ENCODE peak calls at places on chromosome 12, in seven cellular contexts. One of them, this sample, is unnamed.
A peak's percentile ranks its signal among the peaks of the same experiment; 100 is the strongest.

GRCh38 chr12:15856097-15856982 is 25.8 kb upstream of the STRAP start:
- DNase-seq in left ventricle myocardium inferior: no peak
- DNase-seq in fibroblast of mammary gland: peak; percentile 80
- DNase-seq in heart right ventricle: peak; percentile 62
- DNase-seq in body of pancreas: peak; percentile 58
- DNase-seq in uterus: no peak
- DNase-seq in astrocyte of the spinal cord: peak; percentile 79
- DNase-seq in this sample: no peak

GRCh38 chr12:53190108-53190729 is 9.5 kb upstream of the CSAD start:
- DNase-seq in heart right ventricle: peak; percentile 37
- DNase-seq in fibroblast of mammary gland: peak; percentile 70
- DNase-seq in body of pancreas: peak; percentile 58
- DNase-seq in astrocyte of the spinal cord: peak; percentile 67
- DNase-seq in left ventricle myocardium inferior: peak; percentile 62
- DNase-seq in uterus: peak; percentile 69
- DNase-seq in this sample: peak; percentile 36

GRCh38 chr12:88553941-88554658 is 26.2 kb downstream of the KITLG start:
- DNase-seq in body of pancreas: peak; percentile 15
- DNase-seq in uterus: no peak
- DNase-seq in left ventricle myocardium inferior: no peak
- DNase-seq in heart right ventricle: no peak
- DNase-seq in fibroblast of mammary gland: peak; percentile 92
- DNase-seq in astrocyte of the spinal cord: peak; percentile 82
- DNase-seq in this sample: peak; percentile 87

GRCh38 chr12:32761716-32762115 is 6.0 kb upstream of the YARS2 start:
- DNase-seq in heart right ventricle: no peak
- DNase-seq in body of pancreas: no peak
- DNase-seq in fibroblast of mammary gland: no peak
- DNase-seq in astrocyte of the spinal cord: no peak
- DNase-seq in left ventricle myocardium inferior: no peak
- DNase-seq in uterus: no peak
- DNase-seq in this sample: no peak

GRCh38 chr12:130873825-130874224 is 2.0 kb downstream of the RAN start:
- DNase-seq in fibroblast of mammary gland: peak; percentile 7
- DNase-seq in heart right ventricle: no peak
- DNase-seq in body of pancreas: no peak
- DNase-seq in left ventricle myocardium inferior: no peak
- DNase-seq in astrocyte of the spinal cord: no peak
- DNase-seq in uterus: no peak
- DNase-seq in this sample: no peak

GRCh38 chr12:89073659-89074058 is 278.6 kb downstream of the DUSP6 start:
- DNase-seq in fibroblast of mammary gland: no peak
- DNase-seq in left ventricle myocardium inferior: no peak
- DNase-seq in heart right ventricle: no peak
- DNase-seq in astrocyte of the spinal cord: no peak
- DNase-seq in uterus: no peak
- DNase-seq in body of pancreas: no peak
- DNase-seq in this sample: no peak

GRCh38 chr12:14896477-14897184 is 11.0 kb upstream of the MGP start:
- DNase-seq in left ventricle myocardium inferior: no peak
- DNase-seq in astrocyte of the spinal cord: peak; percentile 32
- DNase-seq in heart right ventricle: no peak
- DNase-seq in uterus: no peak
- DNase-seq in fibroblast of mammary gland: peak; percentile 80
- DNase-seq in body of pancreas: no peak
- DNase-seq in this sample: peak; percentile 60

GRCh38 chr12:78700565-78700964 is 164.0 kb upstream of the SYT1 start:
- DNase-seq in fibroblast of mammary gland: no peak
- DNase-seq in astrocyte of the spinal cord: no peak
- DNase-seq in left ventricle myocardium inferior: no peak
- DNase-seq in body of pancreas: no peak
- DNase-seq in uterus: no peak
- DNase-seq in heart right ventricle: no peak
- DNase-seq in this sample: no peak

GRCh38 chr12:1518763-1519516 is 75.4 kb downstream of the FBXL14 start:
- DNase-seq in uterus: no peak
- DNase-seq in body of pancreas: no peak
- DNase-seq in astrocyte of the spinal cord: peak; percentile 91
- DNase-seq in heart right ventricle: no peak
- DNase-seq in fibroblast of mammary gland: peak; percentile 92
- DNase-seq in left ventricle myocardium inferior: no peak
- DNase-seq in this sample: peak; percentile 89

GRCh38 chr12:106246891-106247730 is 709 bp downstream of the CKAP4 start:
- DNase-seq in uterus: peak; percentile 62
- DNase-seq in fibroblast of mammary gland: peak; percentile 56
- DNase-seq in left ventricle myocardium inferior: peak; percentile 74
- DNase-seq in body of pancreas: peak; percentile 74
- DNase-seq in heart right ventricle: peak; percentile 65
- DNase-seq in astrocyte of the spinal cord: peak; percentile 72
- DNase-seq in this sample: no peak

GRCh38 chr12:89775336-89776005 is 66.8 kb upstream of the ATP2B1 start:
- DNase-seq in astrocyte of the spinal cord: no peak
- DNase-seq in body of pancreas: no peak
- DNase-seq in uterus: no peak
- DNase-seq in fibroblast of mammary gland: no peak
- DNase-seq in left ventricle myocardium inferior: no peak
- DNase-seq in heart right ventricle: no peak
- DNase-seq in this sample: peak; percentile 31

GRCh38 chr12:15522574-15523187 is 200.4 kb downstream of the PTPRO start:
- DNase-seq in body of pancreas: no peak
- DNase-seq in astrocyte of the spinal cord: peak; percentile 56
- DNase-seq in fibroblast of mammary gland: peak; percentile 75
- DNase-seq in uterus: no peak
- DNase-seq in left ventricle myocardium inferior: no peak
- DNase-seq in heart right ventricle: no peak
- DNase-seq in this sample: no peak

GRCh38 chr12:42097971-42098370 is 46.7 kb downstream of the GXYLT1 start:
- DNase-seq in fibroblast of mammary gland: no peak
- DNase-seq in body of pancreas: no peak
- DNase-seq in heart right ventricle: no peak
- DNase-seq in left ventricle myocardium inferior: no peak
- DNase-seq in uterus: no peak
- DNase-seq in astrocyte of the spinal cord: no peak
- DNase-seq in this sample: no peak
- H3K4me3 ChIP-seq in fibroblast of mammary gland: no peak overlapping the region
- H3K4me3 ChIP-seq in body of pancreas: no peak overlapping the region
- H3K4me3 ChIP-seq in heart right ventricle: peak overlapping the region; percentile 24
- H3K4me3 ChIP-seq in left ventricle myocardium inferior: peak overlapping the region; percentile 48
- H3K4me3 ChIP-seq in uterus: no peak overlapping the region
- H3K4me3 ChIP-seq in astrocyte of the spinal cord: no peak overlapping the region
- H3K4me3 ChIP-seq in this sample: no peak overlapping the region

GRCh38 chr12:49230176-49230575 is 34.7 kb upstream of the TUBA1C start:
- DNase-seq in heart right ventricle: no peak
- DNase-seq in uterus: no peak
- DNase-seq in left ventricle myocardium inferior: no peak
- DNase-seq in fibroblast of mammary gland: no peak
- DNase-seq in body of pancreas: no peak
- DNase-seq in astrocyte of the spinal cord: no peak
- DNase-seq in this sample: no peak

GRCh38 chr12:49228653-49229052 is 36.2 kb upstream of the TUBA1C start:
- DNase-seq in heart right ventricle: no peak
- DNase-seq in uterus: no peak
- DNase-seq in left ventricle myocardium inferior: no peak
- DNase-seq in body of pancreas: no peak
- DNase-seq in astrocyte of the spinal cord: no peak
- DNase-seq in fibroblast of mammary gland: no peak
- DNase-seq in this sample: no peak

GRCh38 chr12:49231881-49232650 is 32.8 kb upstream of the TUBA1C start:
- DNase-seq in body of pancreas: no peak
- DNase-seq in left ventricle myocardium inferior: no peak
- DNase-seq in fibroblast of mammary gland: peak; percentile 9
- DNase-seq in heart right ventricle: no peak
- DNase-seq in uterus: peak; percentile 31
- DNase-seq in astrocyte of the spinal cord: peak; percentile 20
- DNase-seq in this sample: no peak

GRCh38 chr12:49232940-49233841 is 31.7 kb upstream of the TUBA1C start:
- DNase-seq in astrocyte of the spinal cord: peak; percentile 61
- DNase-seq in left ventricle myocardium inferior: peak; percentile 75
- DNase-seq in uterus: peak; percentile 61
- DNase-seq in fibroblast of mammary gland: peak; percentile 31
- DNase-seq in body of pancreas: peak; percentile 43
- DNase-seq in heart right ventricle: peak; percentile 77
- DNase-seq in this sample: no peak

GRCh38 chr12:49230810-49231209 is 34.1 kb upstream of the TUBA1C start:
- DNase-seq in uterus: no peak
- DNase-seq in fibroblast of mammary gland: no peak
- DNase-seq in left ventricle myocardium inferior: no peak
- DNase-seq in heart right ventricle: no peak
- DNase-seq in astrocyte of the spinal cord: no peak
- DNase-seq in body of pancreas: no peak
- DNase-seq in this sample: no peak
- H3K4me3 ChIP-seq in uterus: no peak overlapping the region
- H3K4me3 ChIP-seq in fibroblast of mammary gland: no peak overlapping the region
- H3K4me3 ChIP-seq in left ventricle myocardium inferior: no peak overlapping the region
- H3K4me3 ChIP-seq in heart right ventricle: no peak overlapping the region
- H3K4me3 ChIP-seq in astrocyte of the spinal cord: no peak overlapping the region
- H3K4me3 ChIP-seq in body of pancreas: no peak overlapping the region
- H3K4me3 ChIP-seq in this sample: no peak overlapping the region

GRCh38 chr12:71767183-71767582 is 12.5 kb downstream of the RAB21 start:
- DNase-seq in astrocyte of the spinal cord: no peak
- DNase-seq in uterus: no peak
- DNase-seq in fibroblast of mammary gland: no peak
- DNase-seq in body of pancreas: no peak
- DNase-seq in left ventricle myocardium inferior: no peak
- DNase-seq in heart right ventricle: no peak
- DNase-seq in this sample: no peak
- H3K4me3 ChIP-seq in astrocyte of the spinal cord: no peak overlapping the region
- H3K4me3 ChIP-seq in uterus: no peak overlapping the region
- H3K4me3 ChIP-seq in fibroblast of mammary gland: no peak overlapping the region
- H3K4me3 ChIP-seq in body of pancreas: no peak overlapping the region
- H3K4me3 ChIP-seq in left ventricle myocardium inferior: no peak overlapping the region
- H3K4me3 ChIP-seq in heart right ventricle: no peak overlapping the region
- H3K4me3 ChIP-seq in this sample: no peak overlapping the region

GRCh38 chr12:75704664-75705063 is 193.3 kb upstream of the KRR1 start:
- DNase-seq in fibroblast of mammary gland: peak; percentile 49
- DNase-seq in astrocyte of the spinal cord: peak; percentile 65
- DNase-seq in left ventricle myocardium inferior: no peak
- DNase-seq in uterus: no peak
- DNase-seq in heart right ventricle: no peak
- DNase-seq in body of pancreas: no peak
- DNase-seq in this sample: no peak

GRCh38 chr12:75702477-75703093 is 191.2 kb upstream of the KRR1 start:
- DNase-seq in uterus: no peak
- DNase-seq in astrocyte of the spinal cord: no peak
- DNase-seq in body of pancreas: no peak
- DNase-seq in left ventricle myocardium inferior: no peak
- DNase-seq in fibroblast of mammary gland: no peak
- DNase-seq in heart right ventricle: no peak
- DNase-seq in this sample: no peak

GRCh38 chr12:75701859-75702258 is 190.4 kb upstream of the KRR1 start:
- DNase-seq in left ventricle myocardium inferior: no peak
- DNase-seq in astrocyte of the spinal cord: no peak
- DNase-seq in fibroblast of mammary gland: no peak
- DNase-seq in uterus: no peak
- DNase-seq in heart right ventricle: no peak
- DNase-seq in body of pancreas: no peak
- DNase-seq in this sample: no peak

GRCh38 chr12:75704208-75704607 is 192.8 kb upstream of the KRR1 start:
- DNase-seq in heart right ventricle: no peak
- DNase-seq in left ventricle myocardium inferior: no peak
- DNase-seq in astrocyte of the spinal cord: no peak
- DNase-seq in uterus: no peak
- DNase-seq in body of pancreas: no peak
- DNase-seq in fibroblast of mammary gland: no peak
- DNase-seq in this sample: no peak

DNA sequence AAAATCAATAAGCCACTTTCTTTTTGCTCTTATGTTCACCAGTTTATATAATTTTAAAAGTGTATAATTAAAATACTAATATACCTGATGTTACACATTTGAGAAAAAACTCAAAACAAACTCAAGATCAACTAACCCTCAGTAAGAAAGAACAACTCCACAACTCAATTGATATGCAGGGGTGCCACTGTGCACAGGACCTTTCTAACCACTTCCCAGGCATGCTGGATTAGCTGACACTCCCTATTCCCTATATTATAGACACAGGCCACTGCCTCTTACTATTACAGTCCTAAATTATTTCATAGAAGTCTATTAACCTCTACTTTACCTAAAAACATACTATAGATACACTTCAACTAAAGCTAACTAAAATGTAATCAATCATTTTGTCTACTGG is 191.7 kb upstream of the KRR1 start:
- DNase-seq in heart right ventricle: no peak
- DNase-seq in fibroblast of mammary gland: no peak
- DNase-seq in uterus: no peak
- DNase-seq in left ventricle myocardium inferior: no peak
- DNase-seq in astrocyte of the spinal cord: no peak
- DNase-seq in body of pancreas: no peak
- DNase-seq in this sample: no peak
- H3K4me3 ChIP-seq in heart right ventricle: no peak overlapping the region
- H3K4me3 ChIP-seq in fibroblast of mammary gland: no peak overlapping the region
- H3K4me3 ChIP-seq in uterus: no peak overlapping the region
- H3K4me3 ChIP-seq in left ventricle myocardium inferior: no peak overlapping the region
- H3K4me3 ChIP-seq in astrocyte of the spinal cord: no peak overlapping the region
- H3K4me3 ChIP-seq in body of pancreas: no peak overlapping the region
- H3K4me3 ChIP-seq in this sample: no peak overlapping the region

This sample was measured in skeletal muscle cell.